ENCODE peak calls at places on chromosomes 4 and X, in ten cellular contexts. P, K, S, M, B, L, Y, X, O and A are unnamed samples.

GRCh38 chr4:38664704-38665401 is 854 bp downstream of the KLF3 start:
- DNase-seq in P (peak; percentile 84), K (peak; percentile 20), S (peak; percentile 73), M (peak; percentile 47), B (peak; percentile 26), L (peak; percentile 64), Y (peak; percentile 74), X (peak; percentile 64), O (peak; percentile 60), A (peak; percentile 78)

GRCh38 chr4:117793786-117794369 is 240.4 kb upstream of the NDST3 start:
- DNase-seq in P (no peak), K (no peak), S (no peak), M (no peak), B (no peak), L (no peak), Y (no peak), X (no peak), O (no peak), A (no peak)

GRCh38 chr4:112517067-112517588 is 1.1 kb upstream of the NEUROG2 start:
- DNase-seq in P (peak; percentile 69), K (peak; percentile 26), S (no peak), M (no peak), B (no peak), L (no peak), Y (no peak), X (no peak), O (no peak), A (no peak)

GRCh38 chr4:121377065-121377464 is 3.8 kb downstream of the QRFPR start:
- DNase-seq in P (no peak), K (no peak), S (no peak), M (no peak), B (no peak), L (no peak), Y (no peak), X (no peak), O (no peak), A (no peak)

GRCh38 chrX:101799387-101799786 is 132.4 kb downstream of the ZMAT1 start:
- DNase-seq in P (peak; percentile 75), K (peak; percentile 84), S (peak; percentile 89), M (peak; percentile 64), B (peak; percentile 69), L (peak; percentile 88), Y (peak; percentile 84), X (peak; percentile 65), O (peak; percentile 62), A (peak; percentile 89)

GRCh38 chrX:147079457-147079856 is 264.9 kb upstream of the CXorf51A start:
- DNase-seq in P (no peak), K (no peak), S (no peak), M (no peak), B (no peak), L (no peak), Y (no peak), X (no peak), O (no peak), A (no peak)

GRCh38 chr4:100190643-100191600 is 654 bp upstream of the DDIT4L start:
- DNase-seq in P (peak; percentile 60), K (no peak), S (no peak), M (no peak), B (no peak), L (peak; percentile 52), Y (no peak), X (no peak), O (no peak), A (peak; percentile 8)

GRCh38 chr4:149980125-149980682 is 98.0 kb upstream of the DCLK2 start:
- DNase-seq in P (no peak), K (no peak), S (no peak), M (no peak), B (no peak), L (no peak), Y (no peak), X (no peak), O (no peak), A (no peak)

GRCh38 chrX:74117962-74118361 is 186.0 kb upstream of the ZCCHC13 start:
- DNase-seq in P (no peak), K (no peak), S (no peak), M (no peak), B (no peak), L (no peak), Y (no peak), X (no peak), O (no peak), A (no peak)

GRCh38 chr4:61246003-61246402 is 45.9 kb downstream of the ADGRL3 start:
- DNase-seq in P (no peak), K (no peak), S (no peak), M (no peak), B (no peak), L (no peak), Y (no peak), X (no peak), O (no peak), A (no peak)

GRCh38 chrX:137363559-137363958 is 202.4 kb upstream of the ZIC3 start:
- DNase-seq in P (no peak), K (no peak), S (no peak), M (no peak), B (no peak), L (no peak), Y (no peak), X (no peak), O (no peak), A (no peak)

GRCh38 chrX:129678176-129678880 is 23.6 kb upstream of the APLN start:
- DNase-seq in P (peak; percentile 49), K (no peak), S (peak; percentile 53), M (peak; percentile 74), B (no peak), L (peak; percentile 31), Y (peak; percentile 68), X (peak; percentile 33), O (no peak), A (peak; percentile 62)

GRCh38 chr4:182918044-182918607 is 940 bp upstream of the DCTD start:
- DNase-seq in P (no peak), K (no peak), S (no peak), M (no peak), B (no peak), L (no peak), Y (no peak), X (no peak), O (no peak), A (no peak)

GRCh38 chr4:174255790-174256189 is 27.7 kb downstream of the FBXO8 start:
- DNase-seq in P (no peak), K (peak; percentile 53), S (no peak), M (no peak), B (no peak), L (peak; percentile 38), Y (no peak), X (no peak), O (no peak), A (no peak)

GRCh38 chr4:3412257-3413020 is 29.3 kb upstream of the HGFAC start:
- DNase-seq in P (no peak), K (no peak), S (no peak), M (no peak), B (no peak), L (no peak), Y (no peak), X (no peak), O (no peak), A (no peak)

GRCh38 chrX:33149580-33149979 is 61.8 kb downstream of the DMD start:
- DNase-seq in P (no peak), K (no peak), S (no peak), M (no peak), B (no peak), L (no peak), Y (no peak), X (no peak), O (no peak), A (no peak)

GRCh38 chr4:168759321-168759720 is 250.7 kb downstream of the CBR4 start:
- DNase-seq in P (no peak), K (no peak), S (no peak), M (no peak), B (no peak), L (no peak), Y (no peak), X (no peak), O (no peak), A (no peak)

GRCh38 chr4:121344128-121344527 is 36.7 kb downstream of the QRFPR start:
- DNase-seq in P (no peak), K (no peak), S (peak; percentile 19), M (no peak), B (no peak), L (no peak), Y (no peak), X (no peak), O (no peak), A (no peak)

GRCh38 chr4:13963601-13964000 is 336.1 kb upstream of the BOD1L1 start:
- DNase-seq in P (no peak), K (no peak), S (no peak), M (no peak), B (no peak), L (peak; percentile 18), Y (no peak), X (no peak), O (no peak), A (peak; percentile 8)

GRCh38 chr4:2941138-2942036 is 21.8 kb downstream of the NOP14 start:
- DNase-seq in P (no peak), K (no peak), S (no peak), M (no peak), B (no peak), L (no peak), Y (no peak), X (no peak), O (peak; percentile 46), A (no peak)

GRCh38 chrX:103730746-103731508 is 20.2 kb downstream of the TMEM31 start:
- DNase-seq in P (no peak), K (no peak), S (no peak), M (no peak), B (no peak), L (peak; percentile 87), Y (no peak), X (peak; percentile 15), O (no peak), A (no peak)

GRCh38 chr4:41216294-41217019 is 2.1 kb upstream of the APBB2 start:
- DNase-seq in P (peak; percentile 92), K (peak; percentile 77), S (peak; percentile 83), M (peak; percentile 87), B (no peak), L (peak; percentile 73), Y (peak; percentile 79), X (peak; percentile 61), O (peak; percentile 67), A (peak; percentile 39)

GRCh38 chr4:98055800-98056501 is 87.3 kb downstream of the STPG2 start:
- DNase-seq in P (no peak), K (no peak), S (no peak), M (no peak), B (no peak), L (no peak), Y (no peak), X (no peak), O (no peak), A (no peak)

GRCh38 chrX:136768469-136769084 is 12.2 kb downstream of the ARHGEF6 start:
- DNase-seq in P (no peak), K (peak; percentile 58), S (no peak), M (no peak), B (peak; percentile 11), L (peak; percentile 94), Y (peak; percentile 61), X (peak; percentile 22), O (no peak), A (peak; percentile 39)

GRCh38 chr4:133160853-133161252 is 11.8 kb downstream of the PCDH10 start:
- DNase-seq in P (no peak), K (no peak), S (no peak), M (no peak), B (no peak), L (no peak), Y (no peak), X (no peak), O (no peak), A (no peak)

GRCh38 chr4:151824647-151825046 is 63.8 kb upstream of the GATB start:
- DNase-seq in P (no peak), K (no peak), S (no peak), M (no peak), B (no peak), L (no peak), Y (no peak), X (no peak), O (no peak), A (no peak)